ENCODE peak calls at places on chromosomes 2 and 18, in five cellular contexts. Z is OCI-LY7; Q is naive thymus-derived CD4-positive, alpha-beta T cell; V is mammary epithelial cell; D is fibroblast of lung. B is an unnamed sample.

GRCh38 chr2:62672601-62673000 is 32.9 kb upstream of the EHBP1 start:
- DNase-seq in Z (no peak), V (no peak), D (peak), Q (no peak), B (no peak)

GRCh38 chr2:176817061-176817565 is 395.5 kb upstream of the HNRNPA3 start:
- DNase-seq in V (no peak), D (no peak), Z (peak), Q (no peak), B (no peak)

GRCh38 chr2:162252147-162252546 is 8.9 kb upstream of the FAP start:
- DNase-seq in Q (no peak), D (no peak), Z (no peak), V (no peak), B (no peak)

GRCh38 chr2:182650704-182651103 is 65.4 kb upstream of the DNAJC10 start:
- DNase-seq in Q (no peak), D (peak), V (peak), Z (peak), B (no peak)

GRCh38 chr18:48913201-48913600 is 37.6 kb downstream of the SMAD7 start:
- DNase-seq in D (no peak), Q (peak), V (no peak), Z (peak), B (peak)

GRCh38 chr2:135066710-135067109 is 14.6 kb downstream of the RAB3GAP1 start:
- DNase-seq in Q (no peak), D (no peak), Z (no peak), V (peak), B (no peak)

GRCh38 chr2:104582471-104582870 is 271.4 kb upstream of the POU3F3 start:
- DNase-seq in V (no peak), Q (no peak), Z (no peak), D (no peak), B (no peak)

GRCh38 chr18:56447972-56448371 is 190.4 kb downstream of the TXNL1 start:
- DNase-seq in Q (no peak), D (peak), Z (no peak), V (no peak), B (no peak)

GRCh38 chr18:63150942-63151421 is 168.6 kb downstream of the BCL2 start:
- DNase-seq in Z (no peak), V (no peak), Q (no peak), D (no peak), B (no peak)

GRCh38 chr18:55857409-55857808 is 269.4 kb upstream of the TCF4 start:
- DNase-seq in D (no peak), V (peak), Q (no peak), Z (no peak), B (no peak)

GRCh38 chr2:173990970-173991819 is 26.0 kb upstream of the SP3 start:
- DNase-seq in V (peak), Z (peak), Q (no peak), D (peak), B (no peak)

GRCh38 chr2:96145028-96145939 is at the start of gene DUSP2:
- DNase-seq in D (peak), Q (peak), Z (peak), V (peak), B (peak)

GRCh38 chr2:72570401-72570800 is 255.4 kb downstream of the EXOC6B start:
- DNase-seq in Z (no peak), V (no peak), D (no peak), Q (no peak), B (no peak)

GRCh38 chr2:119719261-119719627 is 40.2 kb downstream of the TMEM177 start:
- DNase-seq in D (no peak), V (no peak), Q (no peak), Z (no peak), B (no peak)

GRCh38 chr2:46296216-46296839 is 879 bp upstream of the EPAS1 start:
- DNase-seq in V (no peak), Q (no peak), Z (no peak), D (no peak), B (no peak)

GRCh38 chr18:53056064-53056463 is 716.1 kb downstream of the DCC start:
- DNase-seq in D (no peak), V (no peak), Z (no peak), Q (no peak), B (no peak)

GRCh38 chr2:240990266-240990529 is 8.2 kb upstream of the SNED1 start:
- DNase-seq in Q (no peak), Z (no peak), V (no peak), D (no peak), B (no peak)

GRCh38 chr2:114424699-114425098 is 17.7 kb upstream of the DPP10 start:
- DNase-seq in Z (no peak), Q (no peak), D (no peak), V (no peak), B (no peak)

GRCh38 chr18:79911009-79911870 is 40.2 kb downstream of the SLC66A2 start:
- DNase-seq in Q (no peak), V (no peak), Z (no peak), D (no peak), B (no peak)

GRCh38 chr2:30267161-30267568 is 35.8 kb downstream of the LBH start:
- DNase-seq in Z (no peak), Q (no peak), V (no peak), D (no peak), B (peak)

GRCh38 chr18:78107363-78107762 is 857.7 kb downstream of the GALR1 start:
- DNase-seq in D (no peak), Q (no peak), V (no peak), Z (no peak), B (no peak)

GRCh38 chr2:241842620-241843211 is 16.0 kb downstream of the PDCD1 start:
- DNase-seq in Q (peak), Z (no peak), D (no peak), V (no peak), B (peak)

GRCh38 chr18:35573531-35573930 is 8.0 kb upstream of the GALNT1 start:
- DNase-seq in Q (peak), D (no peak), Z (no peak), V (no peak), B (no peak)

GRCh38 chr2:156037472-156037871 is 295.0 kb downstream of the NR4A2 start:
- DNase-seq in Z (no peak), V (no peak), D (no peak), Q (no peak), B (no peak)

GRCh38 chr2:171855401-171855800 is 38.6 kb downstream of the SLC25A12 start:
- DNase-seq in V (peak), Z (no peak), D (peak), Q (no peak), B (no peak)

GRCh38 chr2:143375376-143375880 is 246.2 kb downstream of the ARHGAP15 start:
- DNase-seq in Z (no peak), Q (no peak), D (no peak), V (no peak), B (no peak)

GRCh38 chr18:46939337-46939963 is 22.0 kb downstream of the KATNAL2 start:
- DNase-seq in Z (no peak), Q (no peak), D (peak), V (peak), B (no peak)
- H3K4me3 ChIP-seq in Z (no peak), Q (no peak), D (no peak), V (no peak), B (no peak)

GRCh38 chr2:180979086-180979934 is 1.1 kb upstream of the UBE2E3 start:
- DNase-seq in Q (no peak), D (peak), V (peak), Z (peak), B (no peak)
- H3K4me3 ChIP-seq in Q (peak), D (peak), V (peak), Z (peak), B (peak)

GRCh38 chr2:88599527-88599926 is 27.7 kb downstream of the EIF2AK3 start:
- DNase-seq in V (no peak), Z (peak), D (no peak), Q (no peak), B (no peak)
- H3K4me3 ChIP-seq in V (no peak), Z (peak), D (no peak), Q (no peak), B (no peak)

GRCh38 chr18:23586249-23587196 is at the start of gene NPC1:
- DNase-seq in V (peak), Z (peak), D (peak), Q (peak), B (peak)

GRCh38 chr18:23585007-23585871 is 1.1 kb downstream of the NPC1 start:
- DNase-seq in Q (peak), Z (peak), D (no peak), V (peak), B (no peak)

GRCh38 chr18:23583071-23583865 is 3.0 kb downstream of the NPC1 start:
- DNase-seq in V (no peak), Q (no peak), Z (no peak), D (no peak), B (no peak)

GRCh38 chr18:23585897-23586248 is 433 bp downstream of the NPC1 start:
- DNase-seq in D (no peak), Q (no peak), V (no peak), Z (no peak), B (no peak)

GRCh38 chr18:23584019-23584970 is 2.0 kb downstream of the NPC1 start:
- DNase-seq in D (no peak), Q (no peak), Z (no peak), V (no peak), B (no peak)
- H3K4me3 ChIP-seq in D (peak), Q (no peak), Z (no peak), V (peak), B (no peak)

DNA sequence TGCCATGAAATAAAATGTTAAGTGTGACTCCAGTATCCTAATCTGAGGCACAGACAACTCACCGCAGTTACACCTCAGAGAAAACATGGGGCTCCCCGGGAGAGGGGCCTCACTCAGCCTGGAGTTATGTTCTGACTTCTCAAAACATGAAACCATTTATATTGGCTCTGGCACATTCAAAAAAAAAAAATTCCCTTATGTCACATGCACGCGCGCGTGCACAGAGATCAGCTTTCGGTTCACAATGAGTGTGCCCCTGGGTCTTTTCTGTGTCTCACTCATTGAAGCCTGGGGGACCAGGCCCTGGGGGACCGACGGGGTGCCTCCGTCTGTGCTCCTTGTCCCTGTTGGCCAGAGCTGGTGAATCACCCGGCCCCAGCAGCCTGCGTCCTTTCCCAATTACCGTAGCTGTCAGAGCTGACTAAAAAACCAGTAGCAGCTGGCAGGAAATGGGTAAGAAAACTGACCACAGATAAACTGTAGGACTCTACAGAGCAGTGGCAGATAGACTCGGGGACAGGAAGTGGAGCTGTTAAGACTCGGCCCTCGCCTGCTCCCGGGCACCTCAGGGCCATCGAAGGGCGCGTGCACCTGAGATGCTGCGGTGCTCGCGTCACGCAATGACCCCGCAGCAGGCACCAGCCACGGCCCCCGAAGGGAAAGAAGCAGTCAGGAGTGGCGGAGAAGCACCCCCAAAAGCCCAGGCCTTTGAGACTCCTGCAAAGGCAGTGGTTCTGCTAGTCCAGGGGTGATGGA is 138.3 kb upstream of the ID2 start:
- DNase-seq in Z (peak), V (no peak), Q (no peak), D (peak), B (peak)
- H3K4me3 ChIP-seq in Z (peak), V (no peak), Q (peak), D (no peak), B (peak)

GRCh38 chr18:59271606-59272220 is 1.5 kb downstream of the RAX start:
- DNase-seq in D (no peak), Q (no peak), V (no peak), Z (no peak), B (no peak)
- H3K4me3 ChIP-seq in D (no peak), Q (no peak), V (no peak), Z (no peak), B (no peak)

B was measured in effector memory CD4-positive, alpha-beta T cell.